ENCODE peak calls at places on chromosomes 6 and 20, in five cellular contexts. A, E, Z, W and L are unnamed samples. For H3K36me3 and H3K27me3, the result is how much of the 10 kb centered on the place peaks cover.

GRCh38 chr6:21138359-21139094 is 455.0 kb upstream of the SOX4 start:
- DNase-seq in Z (no peak), E (no peak), A (no peak), W (no peak), L (no peak)

GRCh38 chr20:20594171-20594530 is 118.3 kb downstream of the RALGAPA2 start:
- DNase-seq in W (no peak), E (peak), A (peak), Z (no peak), L (no peak)

GRCh38 chr6:48641544-48641943 is 530.5 kb upstream of the PTCHD4 start:
- DNase-seq in A (no peak), Z (no peak), E (no peak), W (no peak), L (no peak)

GRCh38 chr20:9989066-9989724 is 45.6 kb upstream of the ANKEF1 start:
- DNase-seq in E (no peak), A (no peak), Z (no peak), W (no peak), L (no peak)

GRCh38 chr6:37587776-37588744 is 88.4 kb upstream of the CCDC167 start:
- DNase-seq in E (no peak), Z (peak), W (no peak), A (no peak), L (peak)

GRCh38 chr6:53042112-53042511 is 23.1 kb upstream of the FBXO9 start:
- DNase-seq in Z (no peak), E (no peak), W (no peak), A (no peak), L (no peak)

GRCh38 chr6:150490586-150490985 is 109.1 kb upstream of the PLEKHG1 start:
- DNase-seq in E (no peak), Z (no peak), A (no peak), W (no peak), L (no peak)

GRCh38 chr20:22584630-22584921 is 204 bp upstream of the FOXA2 start:
- DNase-seq in Z (peak), E (no peak), W (no peak), A (no peak), L (peak)

GRCh38 chr20:16445482-16445881 is 127.8 kb downstream of the KIF16B start:
- DNase-seq in Z (no peak), A (no peak), E (no peak), W (no peak), L (no peak)

GRCh38 chr6:11752350-11752749 is 26.3 kb downstream of the ADTRP start:
- DNase-seq in A (no peak), Z (no peak), W (no peak), E (no peak), L (no peak)

GRCh38 chr6:147768969-147769368 is 260.5 kb downstream of the SAMD5 start:
- DNase-seq in W (no peak), E (no peak), Z (no peak), A (no peak), L (no peak)

GRCh38 chr6:51339728-51340127 is 521.1 kb downstream of the TFAP2B start:
- DNase-seq in Z (no peak), A (peak), E (no peak), W (no peak), L (peak)

GRCh38 chr20:10047427-10047826 is 12.6 kb downstream of the ANKEF1 start:
- DNase-seq in W (no peak), E (peak), A (peak), Z (no peak), L (peak)

GRCh38 chr20:47790032-47790965 is 5.0 kb upstream of the SULF2 start:
- DNase-seq in A (no peak), W (no peak), E (peak), Z (no peak), L (no peak)

GRCh38 chr6:31533455-31533841 is 4.7 kb downstream of the MCCD1 start:
- DNase-seq in A (no peak), Z (no peak), W (no peak), E (no peak), L (no peak)
- H3K36me3 ChIP-seq in A (half or more), Z (under half), W (half or more), E (half or more), L (half or more)

GRCh38 chr6:134063121-134063965 is 10.9 kb upstream of the SLC2A12 start:
- DNase-seq in A (no peak), E (no peak), W (no peak), Z (no peak), L (peak)

GRCh38 chr6:134060491-134061106 is 8.2 kb upstream of the SLC2A12 start:
- DNase-seq in E (no peak), W (no peak), Z (no peak), A (no peak), L (no peak)

GRCh38 chr6:134058622-134059366 is 6.4 kb upstream of the SLC2A12 start:
- DNase-seq in A (no peak), E (no peak), W (no peak), Z (no peak), L (no peak)

GRCh38 chr6:134063966-134064445 is 11.6 kb upstream of the SLC2A12 start:
- DNase-seq in A (peak), Z (no peak), W (peak), E (peak), L (peak)

GRCh38 chr6:134061440-134061839 is 9.0 kb upstream of the SLC2A12 start:
- DNase-seq in E (no peak), Z (no peak), A (no peak), W (no peak), L (no peak)
- H3K4me3 ChIP-seq in E (no peak), Z (no peak), A (no peak), W (no peak), L (no peak)

GRCh38 chr6:105981888-105982358 is 104.2 kb upstream of the PRDM1 start:
- DNase-seq in E (no peak), Z (no peak), A (no peak), W (no peak), L (no peak)
- H3K27me3 ChIP-seq in E (under half), Z (under half), A (under half), W (under half), L (half or more)

GRCh38 chr20:62393830-62394229 is 6.9 kb downstream of the RPS21 start:
- DNase-seq in A (no peak), Z (no peak), E (no peak), W (no peak), L (no peak)

GRCh38 chr20:62392077-62392418 is 5.1 kb downstream of the RPS21 start:
- DNase-seq in Z (no peak), A (no peak), E (no peak), W (no peak), L (no peak)

GRCh38 chr20:62393266-62393665 is 6.4 kb downstream of the RPS21 start:
- DNase-seq in W (no peak), E (no peak), Z (no peak), A (no peak), L (no peak)

GRCh38 chr20:62391165-62392076 is 4.5 kb downstream of the RPS21 start:
- DNase-seq in E (no peak), W (no peak), A (no peak), Z (no peak), L (no peak)

DNA sequence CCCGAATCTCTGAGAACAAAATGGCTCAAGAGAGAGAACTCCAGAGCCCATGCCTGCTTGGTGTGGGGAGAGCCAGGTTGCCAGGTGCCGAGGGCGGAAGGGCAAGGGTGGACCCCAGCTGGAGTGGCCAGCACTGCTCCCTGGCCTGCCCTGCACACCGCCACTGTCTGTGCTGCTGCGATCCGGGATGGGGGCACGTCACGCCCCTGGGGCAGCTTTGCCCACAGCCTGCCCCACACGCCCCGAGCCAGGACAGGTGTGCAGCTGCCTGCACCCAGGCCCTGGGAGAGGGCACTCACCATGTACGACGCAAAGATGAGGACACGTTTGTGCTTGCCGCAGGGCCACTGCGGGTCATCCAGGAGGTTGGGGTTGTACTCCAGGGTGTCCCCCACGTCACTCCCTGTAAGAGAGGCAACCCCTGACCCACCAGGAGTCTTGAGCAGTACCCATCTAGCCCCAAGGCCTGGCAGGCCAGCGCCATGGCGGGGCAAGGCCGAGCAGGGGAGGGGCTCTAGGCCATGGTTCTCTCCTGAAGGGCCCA is 5.8 kb downstream of the RPS21 start:
- DNase-seq in A (no peak), Z (no peak), W (no peak), E (no peak), L (no peak)
- H3K36me3 ChIP-seq in A (half or more), Z (under half), W (under half), E (under half), L (under half)

GRCh38 chr6:30716879-30717128 is 277 bp downstream of the MDC1 start:
- DNase-seq in Z (no peak), A (no peak), W (no peak), E (no peak), L (no peak)
- H3K4me3 ChIP-seq in Z (peak), A (peak), W (peak), E (peak), L (peak)

GRCh38 chr6:27239258-27239657 is 8.2 kb upstream of the PRSS16 start:
- DNase-seq in W (no peak), A (no peak), Z (no peak), E (no peak), L (no peak)
- H3K27me3 ChIP-seq in W (under half), A (under half), Z (half or more), E (half or more), L (under half)

DNA sequence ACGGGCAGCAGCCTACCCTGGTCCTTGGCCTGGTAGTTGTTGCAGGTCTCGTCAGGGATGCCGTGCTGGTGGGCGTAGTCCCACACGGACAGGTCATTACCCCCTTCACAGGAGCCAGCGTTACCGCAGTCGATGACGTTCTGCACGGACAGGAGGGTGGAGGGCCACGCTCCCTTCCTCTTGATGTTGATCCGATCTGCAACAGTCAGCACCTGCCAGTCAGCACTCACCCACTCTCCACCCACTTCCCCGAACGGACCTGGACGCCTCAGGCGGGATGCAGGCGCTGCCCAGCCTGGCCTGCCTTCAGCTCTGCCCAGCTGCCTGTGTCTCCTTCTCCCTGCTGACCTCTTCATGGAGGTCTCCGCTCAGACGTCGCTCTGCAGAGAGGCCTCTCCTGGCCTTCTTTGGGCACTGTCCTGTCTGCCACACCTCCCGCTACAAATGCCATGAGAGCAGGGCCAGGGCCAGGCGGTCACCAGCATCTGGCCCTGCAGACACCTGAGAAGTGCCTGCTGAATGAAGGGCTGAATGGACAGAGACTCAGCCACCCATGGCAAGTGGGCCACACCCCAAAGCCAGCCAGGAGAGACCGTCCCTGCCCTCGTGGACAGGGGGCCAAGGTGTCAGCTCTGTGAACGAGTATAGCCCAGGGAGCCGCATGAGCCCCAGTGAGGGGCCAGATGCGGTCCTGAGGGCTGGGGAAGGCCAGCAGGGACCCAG is 5.4 kb downstream of the CTSZ start:
- DNase-seq in Z (no peak), E (no peak), W (peak), A (no peak), L (no peak)
- H3K36me3 ChIP-seq in Z (under half), E (under half), W (under half), A (under half), L (under half)

DNA sequence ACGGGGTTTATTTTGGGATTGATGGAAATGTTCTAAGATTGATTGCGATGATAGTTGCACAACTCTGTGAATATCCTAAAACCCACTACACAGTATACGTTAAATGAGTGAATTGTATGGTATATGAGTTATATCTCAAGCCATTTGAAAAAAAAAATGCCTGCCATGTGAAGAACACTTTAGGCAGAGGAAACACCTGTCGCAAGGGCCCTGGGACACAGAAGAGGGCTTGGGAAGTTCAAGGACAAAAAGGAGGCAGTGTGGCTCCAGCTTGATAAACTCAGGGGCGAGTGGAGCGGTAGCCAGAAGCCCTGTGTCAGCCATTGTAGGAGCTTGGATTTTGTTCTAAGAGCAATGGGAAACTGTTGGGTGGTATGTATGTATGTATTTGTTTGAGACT is 37.0 kb downstream of the CEP250 start:
- DNase-seq in Z (no peak), E (no peak), W (no peak), A (no peak), L (no peak)
- H3K4me3 ChIP-seq in Z (no peak), E (no peak), W (peak), A (no peak), L (no peak)

GRCh38 chr6:384898-385297 is 6.7 kb upstream of the IRF4 start:
- DNase-seq in Z (no peak), A (no peak), W (no peak), E (no peak), L (no peak)
- H3K27me3 ChIP-seq in Z (under half), A (under half), W (under half), E (half or more), L (under half)

DNA sequence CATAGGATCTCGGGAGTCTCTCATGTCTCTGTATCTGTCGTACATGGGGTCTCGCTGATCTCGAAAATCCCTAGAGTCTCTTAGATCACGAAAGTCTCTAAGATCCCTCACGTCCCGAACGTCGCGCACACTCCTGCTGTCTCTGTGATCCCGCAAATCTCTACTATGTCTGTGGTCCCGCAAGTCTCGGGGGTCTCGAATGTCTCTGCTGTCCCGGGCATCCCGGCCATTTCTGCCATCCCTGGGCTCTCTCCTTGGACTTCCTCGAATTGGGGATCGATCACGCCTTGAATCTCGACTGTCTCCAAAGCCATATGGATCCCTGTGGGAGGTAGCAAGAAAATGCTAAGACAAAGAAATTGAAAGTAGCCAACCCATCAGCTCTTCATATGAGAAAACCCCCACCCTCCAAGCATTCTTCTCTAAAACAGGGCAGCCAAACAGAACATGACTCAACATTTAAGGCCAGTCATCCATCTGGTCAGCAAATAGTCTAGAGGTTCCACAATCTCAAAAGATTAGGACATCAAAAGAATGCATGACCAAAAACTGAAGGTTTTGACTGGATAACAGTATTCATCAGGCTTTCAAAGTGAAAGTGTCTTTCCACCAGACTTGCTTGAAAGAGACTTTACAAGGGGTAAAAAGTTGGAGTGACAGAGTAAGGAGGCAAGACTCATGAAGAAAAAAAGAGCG is 19.4 kb downstream of the NCOA5 start:
- DNase-seq in A (no peak), E (no peak), W (no peak), Z (no peak), L (no peak)
- H3K36me3 ChIP-seq in A (half or more), E (half or more), W (under half), Z (under half), L (under half)